ENCODE peak calls at places on chromosomes 12 and 14, in six cellular contexts. M is GM10248, C is endothelial cell, Y is BJ, D is A549, R is WTC11. Z is an unnamed sample.

GRCh38 chr12:27966870-27967269 is 5.7 kb downstream of the PTHLH start:
- DNase-seq in R (no peak), M (no peak), D (peak; percentile 91), Y (peak; percentile 79), C (no peak), Z (no peak)

GRCh38 chr12:39990122-39991101 is 115.5 kb downstream of the SLC2A13 start:
- DNase-seq in D (peak; percentile 53), C (peak; percentile 58), R (peak; percentile 57), Y (no peak), M (peak; percentile 42), Z (peak; percentile 66)

GRCh38 chr12:3172124-3173007 is 95.2 kb downstream of the TSPAN9 start:
- DNase-seq in Y (no peak), R (no peak), C (no peak), D (no peak), M (no peak), Z (peak; percentile 50)

GRCh38 chr14:32075636-32076277 is 1.3 kb upstream of the ARHGAP5 start:
- DNase-seq in R (peak; percentile 37), Y (no peak), M (peak; percentile 39), D (peak; percentile 32), C (no peak), Z (peak; percentile 52)

GRCh38 chr12:120649442-120650248 is 9.2 kb downstream of the CABP1 start:
- DNase-seq in R (peak; percentile 28), D (no peak), M (no peak), Y (no peak), C (no peak), Z (peak; percentile 50)

GRCh38 chr14:69260979-69261605 is 1.1 kb downstream of the GALNT16 start:
- DNase-seq in Y (no peak), R (peak; percentile 73), C (peak; percentile 59), D (peak; percentile 43), M (peak; percentile 89), Z (peak; percentile 74)

GRCh38 chr14:40417777-40418401 is 985.7 kb upstream of the FBXO33 start:
- DNase-seq in M (peak; percentile 5), R (peak; percentile 60), Y (no peak), D (peak; percentile 17), C (peak; percentile 67), Z (peak; percentile 55)

GRCh38 chr14:59507063-59507751 is 22.9 kb downstream of the JKAMP start:
- DNase-seq in R (peak; percentile 88), Y (no peak), D (peak; percentile 63), M (peak; percentile 40), C (peak; percentile 83), Z (peak; percentile 87)

GRCh38 chr14:36771256-36771655 is 109.6 kb downstream of the PAX9 start:
- DNase-seq in R (no peak), C (no peak), D (peak; percentile 14), M (no peak), Y (no peak), Z (no peak)

GRCh38 chr12:7716391-7716790 is 5.2 kb downstream of the DPPA3 start:
- DNase-seq in D (peak; percentile 43), R (no peak), Y (no peak), C (no peak), M (no peak), Z (no peak)

GRCh38 chr12:20643822-20644221 is 51.3 kb upstream of the SLCO1C1 start:
- DNase-seq in D (no peak), R (no peak), M (no peak), Y (no peak), C (no peak), Z (no peak)

GRCh38 chr14:30906752-30907658 is 32.6 kb downstream of the COCH start:
- DNase-seq in Y (no peak), C (no peak), R (no peak), D (peak; percentile 47), M (no peak), Z (no peak)

GRCh38 chr14:46487582-46488350 is 163.8 kb downstream of the RPL10L start:
- DNase-seq in R (no peak), C (no peak), M (no peak), Y (no peak), D (no peak), Z (no peak)

GRCh38 chr14:46488374-46488773 is 163.2 kb downstream of the RPL10L start:
- DNase-seq in D (no peak), M (no peak), R (no peak), Y (no peak), C (no peak), Z (no peak)

GRCh38 chr14:46490150-46490769 is 161.3 kb downstream of the RPL10L start:
- DNase-seq in D (peak; percentile 15), M (peak; percentile 6), Y (no peak), C (peak; percentile 44), R (peak; percentile 12), Z (no peak)
- TF ChIP-seq CTCF in D (no peak), M (peak; percentile 20), Y (no peak), C (peak; percentile 54), R (no peak), Z (peak; percentile 56)

DNA sequence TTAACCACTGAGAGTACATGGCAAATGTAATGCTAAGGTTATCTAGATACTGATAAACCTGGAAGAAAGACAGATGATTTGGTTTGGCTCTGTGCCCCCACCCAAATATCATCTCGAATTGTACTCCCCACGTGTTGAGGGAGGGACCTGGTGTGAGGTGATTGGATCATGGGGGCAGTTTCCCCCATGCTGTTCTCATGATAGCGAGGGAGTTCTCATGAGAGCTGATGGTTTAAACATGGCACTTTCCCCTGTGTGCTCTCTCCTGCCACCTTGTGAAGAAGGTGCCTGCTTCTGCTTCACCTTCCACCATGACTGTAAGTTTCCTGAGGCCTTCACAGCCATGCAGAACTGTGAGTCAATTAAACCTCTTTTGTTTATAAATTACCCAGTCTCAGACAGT is 14.2 kb downstream of the NOXRED1 start:
- DNase-seq in C (peak; percentile 7), Y (no peak), M (no peak), R (peak; percentile 20), D (peak; percentile 64), Z (no peak)
- TF ChIP-seq CTCF in C (no peak), Y (peak; percentile 12), M (peak; percentile 25), R (no peak), D (peak; percentile 45), Z (no peak)

GRCh38 chr14:54488318-54488645 is 498 bp downstream of the GMFB start:
- DNase-seq in M (no peak), Y (no peak), R (no peak), D (no peak), C (no peak), Z (no peak)
- TF ChIP-seq CTCF in M (no peak), Y (peak; percentile 23), R (no peak), D (no peak), C (no peak), Z (peak; percentile 42)

GRCh38 chr12:51692016-51692415 is 101.0 kb downstream of the SCN8A start:
- DNase-seq in D (no peak), R (no peak), Y (no peak), M (no peak), C (no peak), Z (no peak)
- TF ChIP-seq CTCF in D (no peak), R (no peak), Y (no peak), M (no peak), C (no peak), Z (no peak)

GRCh38 chr14:22052795-22053194 is 379.2 kb upstream of the OR4E1 start:
- DNase-seq in R (no peak), D (no peak), M (no peak), Y (no peak), C (no peak), Z (no peak)

GRCh38 chr14:22046063-22046462 is 372.4 kb upstream of the OR4E1 start:
- DNase-seq in R (no peak), C (no peak), M (no peak), Y (no peak), D (no peak), Z (no peak)

GRCh38 chr14:22044193-22044592 is 370.6 kb upstream of the OR4E1 start:
- DNase-seq in R (no peak), M (no peak), D (no peak), C (no peak), Y (no peak), Z (no peak)

GRCh38 chr14:22047105-22047504 is 373.5 kb upstream of the OR4E1 start:
- DNase-seq in D (peak; percentile 31), M (peak; percentile 28), C (peak; percentile 21), R (no peak), Y (no peak), Z (no peak)
- TF ChIP-seq CTCF in D (no peak), M (peak; percentile 36), C (no peak), R (no peak), Y (no peak), Z (no peak)